ENCODE peak calls at places on chromosomes 16 and 17, in five cellular contexts. D, H, E, Z and A are unnamed samples.

GRCh38 chr16:27795992-27796614 is 246.2 kb downstream of the KATNIP start:
- DNase-seq in Z (peak), H (peak), E (peak), D (peak), A (peak)

GRCh38 chr16:566475-567361 is at the start of gene NHLRC4:
- DNase-seq in H (no peak), E (peak), D (peak), Z (peak), A (no peak)

GRCh38 chr17:62653002-62653830 is 25.7 kb downstream of the MRC2 start:
- DNase-seq in D (peak), E (peak), Z (peak), H (no peak), A (peak)

GRCh38 chr17:18141210-18141803 is 32.8 kb downstream of the MYO15A start:
- DNase-seq in E (peak), D (no peak), H (no peak), Z (peak), A (peak)

GRCh38 chr17:76000016-76000754 is 470 bp upstream of the CDK3 start:
- DNase-seq in D (peak), Z (peak), H (peak), E (peak), A (peak)

GRCh38 chr17:38922538-38923291 is 2.7 kb upstream of the LASP1NB start:
- DNase-seq in Z (peak), D (peak), E (no peak), H (no peak), A (peak)

GRCh38 chr17:44636562-44636961 is 19.7 kb upstream of the MEIOC start:
- DNase-seq in H (no peak), Z (peak), E (peak), D (no peak), A (no peak)

GRCh38 chr17:19456016-19456927 is 45.2 kb downstream of the RNF112 start:
- DNase-seq in H (no peak), E (peak), Z (no peak), D (no peak), A (no peak)

GRCh38 chr16:29320274-29320999 is 86.1 kb downstream of the NPIPB11 start:
- DNase-seq in H (no peak), D (no peak), E (no peak), Z (no peak), A (no peak)
- H4K91ac ChIP-seq in H (no peak), D (no peak), E (no peak), Z (no peak), A (no peak)

GRCh38 chr17:4209611-4210010 is 54.2 kb downstream of the ANKFY1 start:
- DNase-seq in D (peak), Z (no peak), H (no peak), E (no peak), A (no peak)
- H3K27ac ChIP-seq in D (no peak), Z (no peak), H (no peak), E (no peak), A (no peak)

DNA sequence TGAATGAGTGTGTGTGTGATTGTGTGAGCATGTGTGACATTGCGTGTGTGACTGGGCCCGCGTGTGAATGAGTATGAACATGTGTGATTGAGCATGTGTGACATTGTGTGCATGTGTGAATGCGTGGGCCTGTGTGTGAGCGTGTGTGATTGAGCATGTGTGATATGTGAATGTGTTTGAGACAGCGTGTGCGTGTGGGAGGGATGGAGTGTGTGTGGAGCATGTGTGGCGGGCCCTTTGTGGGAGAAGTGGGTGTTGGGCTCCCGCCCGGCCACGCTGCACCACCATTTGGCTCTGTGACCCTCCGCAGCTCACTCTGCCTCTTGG is 22.7 kb upstream of the GSE1 start:
- DNase-seq in H (no peak), Z (no peak), D (no peak), E (no peak), A (no peak)
- H2BK12ac ChIP-seq in H (peak), Z (no peak), D (no peak), E (no peak), A (peak)

GRCh38 chr16:75250089-75250808 is 1.2 kb downstream of the BCAR1 start:
- DNase-seq in Z (peak), E (peak), H (no peak), D (no peak), A (no peak)
- H4K91ac ChIP-seq in Z (peak), E (peak), H (no peak), D (no peak), A (no peak)

GRCh38 chr17:7307686-7308624 is 527 bp downstream of the EIF5A start:
- DNase-seq in D (peak), Z (peak), E (peak), H (no peak), A (no peak)

GRCh38 chr17:7306911-7307685 is at the start of gene EIF5A:
- DNase-seq in H (peak), D (peak), E (peak), Z (peak), A (peak)

GRCh38 chr17:7308625-7309433 is 1.4 kb downstream of the EIF5A start:
- DNase-seq in D (peak), E (peak), Z (peak), H (no peak), A (no peak)

GRCh38 chr17:7311110-7311698 is 3.8 kb downstream of the EIF5A start:
- DNase-seq in Z (no peak), D (no peak), E (no peak), H (no peak), A (no peak)

DNA sequence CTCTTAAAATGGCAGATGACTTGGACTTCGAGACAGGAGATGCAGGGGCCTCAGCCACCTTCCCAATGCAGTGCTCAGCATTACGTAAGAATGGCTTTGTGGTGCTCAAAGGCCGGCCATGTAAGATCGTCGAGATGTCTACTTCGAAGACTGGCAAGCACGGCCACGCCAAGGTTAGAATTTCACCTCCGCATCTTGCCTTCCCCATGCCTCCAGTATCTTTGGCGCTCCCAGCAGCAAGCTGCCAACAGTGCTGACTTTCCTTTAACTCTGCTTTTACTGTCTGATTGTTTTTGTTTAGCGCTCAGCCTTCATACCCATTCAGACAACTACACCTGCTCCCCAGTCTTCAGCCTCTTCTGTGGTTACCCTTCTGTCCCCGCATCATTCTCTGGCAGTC is 2.2 kb downstream of the EIF5A start:
- DNase-seq in D (no peak), Z (no peak), H (no peak), E (no peak), A (no peak)
- H3K27ac ChIP-seq in D (no peak), Z (no peak), H (no peak), E (no peak), A (no peak)

GRCh38 chr17:16121915-16122314 is 93.4 kb downstream of the NCOR1 start:
- DNase-seq in E (peak), Z (no peak), D (no peak), H (no peak), A (no peak)

GRCh38 chr17:16122697-16123434 is 92.5 kb downstream of the NCOR1 start:
- DNase-seq in E (peak), D (no peak), Z (no peak), H (no peak), A (no peak)

GRCh38 chr17:16129441-16129840 is 85.9 kb downstream of the NCOR1 start:
- DNase-seq in H (no peak), Z (no peak), E (no peak), D (no peak), A (no peak)

GRCh38 chr17:16120937-16121336 is 94.4 kb downstream of the NCOR1 start:
- DNase-seq in Z (no peak), D (no peak), H (no peak), E (no peak), A (no peak)

DNA sequence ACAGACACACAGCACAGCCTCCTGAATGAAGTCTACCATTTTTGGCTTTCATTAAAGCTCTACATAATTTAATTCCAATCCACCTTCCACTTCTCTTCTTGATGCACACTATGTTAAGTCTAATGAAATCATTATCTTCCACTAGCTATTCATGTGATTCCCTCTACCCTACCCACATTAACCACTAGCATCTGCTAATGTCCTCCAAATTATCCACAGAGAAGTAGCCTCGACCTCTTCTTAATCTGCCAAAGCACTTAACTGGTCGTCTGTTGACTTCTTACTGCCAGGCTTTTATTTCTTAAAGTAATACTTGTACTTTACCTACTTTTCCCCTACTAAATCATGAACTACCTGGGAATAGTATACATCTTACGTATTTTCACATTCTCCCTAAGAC is 91.8 kb downstream of the NCOR1 start:
- DNase-seq in Z (no peak), D (no peak), E (no peak), H (no peak), A (no peak)
- H2BK12ac ChIP-seq in Z (no peak), D (no peak), E (no peak), H (no peak), A (no peak)

DNA sequence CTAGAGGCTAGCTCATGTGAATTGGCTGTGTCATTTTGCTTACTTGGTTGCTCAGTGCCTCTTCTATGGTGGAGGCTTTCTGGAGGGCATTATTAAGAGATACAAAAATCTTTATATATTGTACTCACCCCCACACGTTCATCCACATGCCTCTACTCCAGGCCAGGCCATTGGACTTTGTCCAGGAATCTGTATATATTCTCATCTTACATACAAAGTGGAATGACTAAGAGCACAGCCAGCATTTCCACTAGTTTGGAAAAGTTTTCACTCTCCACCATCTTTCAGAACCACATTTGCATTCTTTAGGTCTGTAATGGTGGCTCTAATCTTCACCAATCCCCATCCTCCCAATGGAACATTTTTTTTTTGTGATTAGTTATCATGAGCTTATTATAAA is 4.8 kb upstream of the GLG1 start:
- DNase-seq in H (no peak), E (no peak), D (no peak), Z (peak), A (no peak)
- H4K91ac ChIP-seq in H (no peak), E (no peak), D (no peak), Z (no peak), A (no peak)